ENCODE peak calls at places on chromosomes 3 and 15, in eight cellular contexts. G, S, F, A, N, Z, L and P are unnamed samples.

GRCh38 chr3:46763178-46763577 is 45.5 kb upstream of the PRSS50 start:
- DNase-seq in G (no peak), S (no peak), F (no peak), A (no peak), N (no peak), Z (no peak), L (no peak), P (no peak)

GRCh38 chr15:71237456-71238188 is 122.4 kb downstream of the THSD4 start:
- DNase-seq in G (no peak), S (peak; percentile 97), F (no peak), A (peak; percentile 51), N (peak; percentile 96), Z (peak; percentile 13), L (peak; percentile 81), P (peak; percentile 98)

GRCh38 chr3:49841126-49841525 is 15.2 kb downstream of the TRAIP start:
- DNase-seq in G (no peak), S (peak; percentile 44), F (no peak), A (no peak), N (no peak), Z (peak; percentile 29), L (no peak), P (peak; percentile 29)

GRCh38 chr15:38818156-38818745 is 253.6 kb upstream of the RASGRP1 start:
- DNase-seq in G (no peak), S (no peak), F (peak; percentile 1), A (no peak), N (no peak), Z (peak; percentile 10), L (no peak), P (no peak)

GRCh38 chr3:63582943-63583500 is 69.5 kb upstream of the SNTN start:
- DNase-seq in G (no peak), S (no peak), F (no peak), A (no peak), N (no peak), Z (no peak), L (no peak), P (no peak)

GRCh38 chr3:54951405-54951804 is 23.5 kb upstream of the LRTM1 start:
- DNase-seq in G (no peak), S (peak; percentile 90), F (no peak), A (peak; percentile 83), N (peak; percentile 93), Z (peak; percentile 25), L (peak; percentile 63), P (peak; percentile 92)

GRCh38 chr15:74062671-74063070 is 19.7 kb downstream of the GOLGA6A start:
- DNase-seq in G (no peak), S (no peak), F (no peak), A (no peak), N (no peak), Z (no peak), L (no peak), P (no peak)

GRCh38 chr15:101394654-101395053 is 94.9 kb downstream of the PCSK6 start:
- DNase-seq in G (no peak), S (no peak), F (no peak), A (no peak), N (no peak), Z (no peak), L (no peak), P (no peak)

GRCh38 chr15:89829616-89830440 is 15.2 kb upstream of the ANPEP start:
- DNase-seq in G (no peak), S (no peak), F (no peak), A (no peak), N (no peak), Z (no peak), L (no peak), P (no peak)

GRCh38 chr3:123821920-123822319 is 62.2 kb downstream of the MYLK start:
- DNase-seq in G (no peak), S (no peak), F (no peak), A (no peak), N (no peak), Z (no peak), L (no peak), P (no peak)

GRCh38 chr15:68404056-68404798 is 27.7 kb downstream of the ITGA11 start:
- DNase-seq in G (no peak), S (no peak), F (no peak), A (no peak), N (no peak), Z (no peak), L (no peak), P (no peak)

GRCh38 chr3:23785097-23785645 is 20.6 kb upstream of the UBE2E1 start:
- DNase-seq in G (no peak), S (no peak), F (no peak), A (no peak), N (no peak), Z (no peak), L (no peak), P (no peak)

DNA sequence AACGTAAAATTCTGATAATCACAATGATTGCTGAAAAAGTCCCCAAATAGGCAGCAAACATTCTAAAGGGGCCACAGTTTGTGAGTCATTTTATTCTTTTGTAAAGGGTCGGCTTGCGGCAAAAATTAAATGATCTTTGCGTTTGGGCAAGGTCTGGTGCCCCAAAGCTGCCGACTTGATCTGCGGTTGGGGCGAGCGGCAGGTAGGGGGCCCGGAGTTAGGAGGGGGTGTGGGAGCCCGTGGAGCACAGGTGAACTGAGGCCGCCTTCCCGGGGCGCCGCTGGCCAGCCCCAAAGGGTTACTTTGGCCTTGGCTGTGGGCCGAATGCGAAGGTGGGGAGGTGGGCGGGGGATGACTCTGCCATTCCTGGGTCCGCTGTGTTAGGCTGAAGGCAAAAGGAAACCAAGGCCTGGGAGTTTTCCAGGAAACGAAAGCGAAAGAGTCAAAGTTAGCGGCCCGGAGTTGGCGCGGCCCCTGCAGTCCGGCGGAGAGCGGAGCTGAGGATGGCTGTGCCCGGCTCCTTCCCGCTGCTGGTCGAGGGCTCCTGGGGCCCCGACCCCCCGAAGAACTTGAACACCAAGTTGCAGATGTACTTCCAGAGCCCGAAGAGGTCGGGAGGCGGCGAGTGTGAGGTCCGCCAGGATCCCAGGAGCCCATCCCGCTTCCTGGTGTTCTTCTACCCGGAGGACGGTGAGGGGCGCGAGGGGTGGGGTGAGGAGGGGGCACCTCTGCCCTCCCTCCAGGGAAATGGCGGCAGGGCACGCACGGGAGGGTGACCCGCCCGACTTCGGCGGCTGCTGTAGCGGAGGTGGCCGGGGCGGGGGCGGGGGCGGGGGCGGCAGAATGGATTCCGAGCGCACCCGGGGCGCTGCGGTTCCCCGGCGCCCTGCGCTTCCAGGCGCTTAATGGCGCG is at the start of gene PARP14:
- DNase-seq in G (peak; percentile 76), S (peak; percentile 73), F (peak; percentile 83), A (peak; percentile 43), N (peak; percentile 68), Z (peak; percentile 54), L (peak; percentile 84), P (peak; percentile 72)
- TF ChIP-seq CTCF in G (no peak), S (no peak), F (no peak), A (peak; percentile 23), N (peak; percentile 10), Z (no peak), L (no peak), P (peak; percentile 3)

GRCh38 chr15:85412956-85413854 is 32.8 kb downstream of the AKAP13 start:
- DNase-seq in G (peak; percentile 89), S (peak; percentile 90), F (peak; percentile 72), A (peak; percentile 50), N (peak; percentile 95), Z (no peak), L (peak; percentile 49), P (peak; percentile 97)
- TF ChIP-seq CTCF in G (no peak), S (no peak), F (peak; percentile 15), A (no peak), N (no peak), Z (no peak), L (no peak), P (peak; percentile 10)

GRCh38 chr3:4717363-4717740 is 224.2 kb downstream of the ITPR1 start:
- DNase-seq in G (no peak), S (no peak), F (no peak), A (no peak), N (no peak), Z (no peak), L (no peak), P (no peak)

GRCh38 chr3:4718179-4718736 is 225.1 kb downstream of the ITPR1 start:
- DNase-seq in G (no peak), S (no peak), F (no peak), A (no peak), N (no peak), Z (no peak), L (no peak), P (no peak)

GRCh38 chr3:4720316-4721075 is 227.3 kb downstream of the ITPR1 start:
- DNase-seq in G (peak; percentile 44), S (peak; percentile 93), F (no peak), A (no peak), N (peak; percentile 71), Z (peak; percentile 78), L (no peak), P (peak; percentile 94)

GRCh38 chr3:4716731-4717362 is 223.7 kb downstream of the ITPR1 start:
- DNase-seq in G (no peak), S (peak; percentile 25), F (no peak), A (no peak), N (peak; percentile 83), Z (no peak), L (no peak), P (peak; percentile 46)

GRCh38 chr3:4719011-4719649 is 226.0 kb downstream of the ITPR1 start:
- DNase-seq in G (no peak), S (no peak), F (no peak), A (peak; percentile 24), N (peak; percentile 67), Z (no peak), L (no peak), P (no peak)
- TF ChIP-seq CTCF in G (no peak), S (no peak), F (no peak), A (no peak), N (no peak), Z (no peak), L (no peak), P (no peak)

GRCh38 chr3:189262746-189263145 is 91.0 kb downstream of the TPRG1 start:
- DNase-seq in G (no peak), S (no peak), F (no peak), A (no peak), N (no peak), Z (no peak), L (no peak), P (no peak)

GRCh38 chr3:189269356-189269755 is 97.6 kb downstream of the TPRG1 start:
- DNase-seq in G (no peak), S (no peak), F (no peak), A (no peak), N (no peak), Z (no peak), L (no peak), P (peak; percentile 25)

GRCh38 chr3:189270248-189270832 is 98.6 kb downstream of the TPRG1 start:
- DNase-seq in G (peak; percentile 32), S (peak; percentile 78), F (no peak), A (peak; percentile 48), N (peak; percentile 66), Z (no peak), L (peak; percentile 78), P (peak; percentile 86)

GRCh38 chr3:189272500-189273119 is 100.8 kb downstream of the TPRG1 start:
- DNase-seq in G (no peak), S (no peak), F (no peak), A (no peak), N (no peak), Z (no peak), L (no peak), P (no peak)

DNA sequence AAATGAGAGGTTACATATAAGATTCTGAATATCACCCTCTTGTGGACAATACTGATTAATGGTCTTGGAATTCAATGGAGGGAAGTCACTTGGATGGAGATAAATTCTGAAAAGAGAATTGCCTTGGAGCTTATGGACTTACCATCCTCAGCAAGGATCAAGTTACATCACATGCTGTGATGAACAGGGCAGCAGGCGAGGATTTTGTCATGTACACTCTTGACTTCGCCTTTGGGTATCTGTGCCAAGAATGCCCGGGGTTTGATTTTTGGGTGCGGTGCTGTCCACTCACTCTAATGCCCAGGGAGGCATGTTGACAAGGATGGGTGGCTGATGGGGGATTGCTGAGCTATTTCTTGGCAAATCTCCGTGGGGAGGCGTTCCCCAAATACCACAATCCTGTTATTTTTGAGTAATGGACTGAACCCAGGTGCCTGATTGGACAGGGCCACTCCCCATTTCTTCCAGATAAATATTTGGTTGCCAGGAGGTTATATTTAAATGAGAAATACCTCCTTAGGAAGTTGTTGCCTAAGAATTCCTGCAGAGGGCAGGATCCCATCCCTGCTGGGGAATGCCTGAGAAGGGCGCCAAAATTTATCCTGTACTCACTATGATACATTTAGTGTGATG is 96.3 kb downstream of the TPRG1 start:
- DNase-seq in G (no peak), S (peak; percentile 13), F (no peak), A (no peak), N (no peak), Z (no peak), L (no peak), P (peak; percentile 24)
- TF ChIP-seq CTCF in G (no peak), S (peak; percentile 22), F (no peak), A (peak; percentile 33), N (peak; percentile 9), Z (no peak), L (no peak), P (peak; percentile 24)